ENCODE peak calls at places on chromosomes 16 and 17, in nine cellular contexts. C, S, F, M, I, N, U, B and O are unnamed samples.

GRCh38 chr16:57134982-57135381 is 42.6 kb downstream of the CPNE2 start:
- DNase-seq in C (no peak), S (no peak), N (no peak), I (no peak), M (peak; percentile 26), F (peak; percentile 48), B (no peak), U (no peak), O (no peak)

GRCh38 chr17:56665864-56666263 is 72.4 kb downstream of the NOG start:
- DNase-seq in S (no peak), M (no peak), I (no peak), F (no peak), N (no peak), U (no peak), C (peak; percentile 4), B (no peak), O (no peak)

GRCh38 chr16:81625544-81626152 is 153.4 kb upstream of the PLCG2 start:
- DNase-seq in M (peak; percentile 34), S (no peak), N (no peak), F (no peak), C (peak; percentile 53), B (peak; percentile 37), I (peak; percentile 33), U (no peak), O (no peak)

GRCh38 chr16:82755570-82756282 is 129.0 kb downstream of the CDH13 start:
- DNase-seq in S (no peak), C (no peak), M (no peak), B (peak; percentile 21), I (no peak), F (no peak), U (no peak), N (no peak), O (no peak)

GRCh38 chr16:87375426-87376135 is 8.0 kb downstream of the FBXO31 start:
- DNase-seq in I (no peak), F (no peak), B (peak; percentile 47), M (no peak), N (peak; percentile 72), S (no peak), U (no peak), C (no peak), O (no peak)

GRCh38 chr17:77728022-77728671 is 230.4 kb upstream of the TNRC6C start:
- DNase-seq in C (no peak), B (no peak), F (no peak), S (no peak), U (no peak), M (no peak), N (no peak), I (no peak), O (no peak)

GRCh38 chr16:17544785-17545184 is 74.0 kb upstream of the XYLT1 start:
- DNase-seq in C (no peak), B (no peak), U (no peak), N (no peak), S (no peak), M (no peak), I (no peak), F (peak; percentile 13), O (no peak)

GRCh38 chr17:15194859-15195277 is 70.3 kb downstream of the PMP22 start:
- DNase-seq in C (no peak), B (no peak), M (no peak), N (no peak), I (no peak), S (no peak), U (no peak), F (no peak), O (peak; percentile 25)

GRCh38 chr17:81246343-81246670 is 7.2 kb downstream of the NDUFAF8 start:
- DNase-seq in B (no peak), U (no peak), F (no peak), S (no peak), N (no peak), C (no peak), I (no peak), M (no peak), O (no peak)

GRCh38 chr17:50183439-50184001 is 17.7 kb downstream of the SGCA start:
- DNase-seq in N (no peak), U (no peak), M (no peak), F (no peak), S (no peak), C (no peak), B (peak; percentile 54), I (no peak), O (no peak)